ENCODE peak calls at places on chromosomes 11 and 22, in four cellular contexts. One of them, this sample, is unnamed.

GRCh38 chr11:118353084-118353710 is 6.2 kb upstream of the UBE4A start:
- DNase-seq in SW 1271: peak
- DNase-seq in CD4-positive, alpha-beta memory T cell: peak
- DNase-seq in renal cortical epithelial cell: peak
- DNase-seq in this sample: peak

GRCh38 chr11:30919389-30920172 is 333.4 kb upstream of the MPPED2 start:
- DNase-seq in SW 1271: no peak
- DNase-seq in CD4-positive, alpha-beta memory T cell: no peak
- DNase-seq in renal cortical epithelial cell: peak
- DNase-seq in this sample: no peak

GRCh38 chr11:60916669-60917206 is 2.8 kb downstream of the TMEM109 start:
- DNase-seq in SW 1271: no peak
- DNase-seq in CD4-positive, alpha-beta memory T cell: no peak
- DNase-seq in renal cortical epithelial cell: no peak
- DNase-seq in this sample: peak

GRCh38 chr22:24325105-24325757 is 54.6 kb downstream of the SPECC1L start:
- DNase-seq in SW 1271: peak
- DNase-seq in CD4-positive, alpha-beta memory T cell: peak
- DNase-seq in renal cortical epithelial cell: peak
- DNase-seq in this sample: peak

GRCh38 chr11:45919276-45919675 is 1.6 kb upstream of the PEX16 start:
- DNase-seq in SW 1271: no peak
- DNase-seq in CD4-positive, alpha-beta memory T cell: no peak
- DNase-seq in renal cortical epithelial cell: no peak
- DNase-seq in this sample: no peak

GRCh38 chr11:128179512-128179911 is 407.8 kb downstream of the ETS1 start:
- DNase-seq in SW 1271: no peak
- DNase-seq in CD4-positive, alpha-beta memory T cell: no peak
- DNase-seq in renal cortical epithelial cell: no peak
- DNase-seq in this sample: no peak

GRCh38 chr11:95469268-95469667 is 238.3 kb upstream of the SESN3 start:
- DNase-seq in SW 1271: no peak
- DNase-seq in CD4-positive, alpha-beta memory T cell: no peak
- DNase-seq in renal cortical epithelial cell: no peak
- DNase-seq in this sample: no peak

GRCh38 chr11:47185305-47186075 is 744 bp downstream of the PACSIN3 start:
- DNase-seq in SW 1271: peak
- DNase-seq in CD4-positive, alpha-beta memory T cell: no peak
- DNase-seq in renal cortical epithelial cell: no peak
- DNase-seq in this sample: no peak

GRCh38 chr11:20980736-20981135 is 311.4 kb downstream of the NELL1 start:
- DNase-seq in SW 1271: no peak
- DNase-seq in CD4-positive, alpha-beta memory T cell: no peak
- DNase-seq in renal cortical epithelial cell: peak
- DNase-seq in this sample: no peak

GRCh38 chr22:30206964-30207363 is 39.6 kb downstream of the LIF start:
- DNase-seq in SW 1271: peak
- DNase-seq in CD4-positive, alpha-beta memory T cell: no peak
- DNase-seq in renal cortical epithelial cell: peak
- DNase-seq in this sample: no peak

GRCh38 chr22:48494256-48494967 is 1333.3 kb downstream of the BRD1 start:
- DNase-seq in SW 1271: no peak
- DNase-seq in CD4-positive, alpha-beta memory T cell: no peak
- DNase-seq in renal cortical epithelial cell: no peak
- DNase-seq in this sample: no peak

GRCh38 chr11:79082920-79083319 is 357.9 kb downstream of the TENM4 start:
- DNase-seq in SW 1271: no peak
- DNase-seq in CD4-positive, alpha-beta memory T cell: no peak
- DNase-seq in renal cortical epithelial cell: no peak
- DNase-seq in this sample: no peak

GRCh38 chr22:26763633-26764295 is 106.4 kb downstream of the MIAT start:
- DNase-seq in SW 1271: peak
- DNase-seq in CD4-positive, alpha-beta memory T cell: no peak
- DNase-seq in renal cortical epithelial cell: peak
- DNase-seq in this sample: no peak

GRCh38 chr11:115325523-115325922 is 178.7 kb downstream of the CADM1 start:
- DNase-seq in SW 1271: no peak
- DNase-seq in CD4-positive, alpha-beta memory T cell: no peak
- DNase-seq in renal cortical epithelial cell: no peak
- DNase-seq in this sample: no peak

GRCh38 chr11:75518771-75519653 is 6.7 kb downstream of the GDPD5 start:
- DNase-seq in SW 1271: no peak
- DNase-seq in CD4-positive, alpha-beta memory T cell: no peak
- DNase-seq in renal cortical epithelial cell: no peak
- DNase-seq in this sample: no peak

GRCh38 chr22:22855617-22856308 is 31.9 kb upstream of the IGLL5 start:
- DNase-seq in SW 1271: no peak
- DNase-seq in CD4-positive, alpha-beta memory T cell: peak
- DNase-seq in renal cortical epithelial cell: no peak
- DNase-seq in this sample: no peak

GRCh38 chr22:46791201-46791731 is 28.8 kb downstream of the TBC1D22A start:
- DNase-seq in SW 1271: no peak
- DNase-seq in CD4-positive, alpha-beta memory T cell: peak
- DNase-seq in renal cortical epithelial cell: no peak
- DNase-seq in this sample: no peak

GRCh38 chr11:94973099-94973968 is at the start of the genes CWC15 and KDM4D:
- DNase-seq in SW 1271: peak
- DNase-seq in CD4-positive, alpha-beta memory T cell: peak
- DNase-seq in renal cortical epithelial cell: peak
- DNase-seq in this sample: peak

GRCh38 chr11:25860677-25861445 is 471.1 kb upstream of the ANO3 start:
- DNase-seq in SW 1271: no peak
- DNase-seq in CD4-positive, alpha-beta memory T cell: no peak
- DNase-seq in renal cortical epithelial cell: peak
- DNase-seq in this sample: peak